ENCODE peak calls at places on chromosomes 6 and 20, in four cellular contexts. N is adrenal gland, W is Peyer's patch, A is esophagus muscularis mucosa. Y is an unnamed sample.
A peak's percentile ranks its signal among the peaks of the same experiment; 100 is the strongest.

GRCh38 chr6:151044465-151045441 is 179.3 kb downstream of the MTHFD1L start:
- DNase-seq in N (peak; percentile 32), W (no peak), A (no peak), Y (peak; percentile 93)

GRCh38 chr6:31186052-31186734 is 15.7 kb upstream of the POU5F1 start:
- DNase-seq in A (no peak), W (no peak), N (peak; percentile 28), Y (no peak)

GRCh38 chr20:35539756-35540212 is 2.1 kb upstream of the ERGIC3 start:
- DNase-seq in N (peak; percentile 24), A (no peak), W (peak; percentile 62), Y (peak; percentile 83)

GRCh38 chr6:2725999-2726567 is 24.6 kb downstream of the MYLK4 start:
- DNase-seq in W (no peak), N (peak; percentile 32), A (no peak), Y (no peak)

GRCh38 chr6:122322824-122323223 is 76.6 kb upstream of the HSF2 start:
- DNase-seq in A (no peak), N (peak; percentile 39), W (no peak), Y (no peak)

GRCh38 chr6:13402711-13403110 is 74.4 kb upstream of the TBC1D7 start:
- DNase-seq in N (no peak), A (no peak), W (no peak), Y (no peak)

GRCh38 chr20:1669304-1669703 is 11.7 kb upstream of the SIRPG start:
- DNase-seq in N (no peak), W (no peak), A (peak; percentile 37), Y (no peak)

GRCh38 chr6:16319813-16320532 is 81.6 kb downstream of the GMPR start:
- DNase-seq in N (peak; percentile 93), W (peak; percentile 56), A (no peak), Y (peak; percentile 42)

GRCh38 chr6:141552463-141552862 is 580.3 kb upstream of the GJE1 start:
- DNase-seq in W (no peak), N (no peak), A (no peak), Y (no peak)

GRCh38 chr6:37486440-37486839 is 13.3 kb downstream of the CCDC167 start:
- DNase-seq in A (no peak), N (no peak), W (no peak), Y (no peak)

GRCh38 chr20:44218441-44218840 is 7.9 kb upstream of the OSER1 start:
- DNase-seq in N (no peak), W (peak; percentile 71), A (no peak), Y (no peak)

GRCh38 chr20:41398408-41398807 is 31.8 kb upstream of the EMILIN3 start:
- DNase-seq in N (peak; percentile 22), A (no peak), W (no peak), Y (no peak)

GRCh38 chr6:161482517-161482903 is 208.6 kb upstream of the AGPAT4 start:
- DNase-seq in A (no peak), W (no peak), N (peak; percentile 4), Y (no peak)

GRCh38 chr20:35607003-35607735 is 8.5 kb upstream of the SPAG4 start:
- DNase-seq in A (no peak), N (no peak), W (no peak), Y (no peak)

GRCh38 chr20:50348118-50348517 is 157.5 kb downstream of the CEBPB start:
- DNase-seq in W (no peak), A (no peak), N (peak; percentile 77), Y (no peak)

GRCh38 chr6:131453803-131454202 is 119.2 kb upstream of the ARG1 start:
- DNase-seq in N (no peak), A (no peak), W (no peak), Y (no peak)

GRCh38 chr6:109024784-109025183 is 69.9 kb downstream of the SESN1 start:
- DNase-seq in W (no peak), N (no peak), A (no peak), Y (no peak)

GRCh38 chr20:9442858-9443257 is 71.5 kb upstream of the LAMP5 start:
- DNase-seq in A (no peak), W (no peak), N (no peak), Y (no peak)

GRCh38 chr20:44478188-44478587 is 2.5 kb downstream of the TTPAL start:
- DNase-seq in A (no peak), N (no peak), W (no peak), Y (no peak)

GRCh38 chr6:111990214-111990613 is 63.7 kb upstream of the CCN6 start:
- DNase-seq in W (no peak), A (no peak), N (no peak), Y (no peak)

GRCh38 chr6:107957165-107957908 is 671 bp downstream of the SEC63 start:
- DNase-seq in W (peak; percentile 69), A (no peak), N (peak; percentile 72), Y (peak; percentile 44)
- TF ChIP-seq POLR2A in W (no peak), A (no peak), N (peak; percentile 17), Y (peak; percentile 23)

GRCh38 chr20:33394718-33395117 is 6.6 kb downstream of the CDK5RAP1 start:
- DNase-seq in A (no peak), N (no peak), W (no peak), Y (no peak)
- TF ChIP-seq CTCF in A (no peak), N (no peak), W (no peak), Y (no peak)

GRCh38 chr20:32366380-32366779 is 8.2 kb downstream of the ASXL1 start:
- DNase-seq in N (no peak), W (no peak), A (no peak), Y (no peak)

GRCh38 chr20:32362924-32363364 is 4.8 kb downstream of the ASXL1 start:
- DNase-seq in W (no peak), A (no peak), N (no peak), Y (no peak)

GRCh38 chr20:32365560-32365959 is 7.4 kb downstream of the ASXL1 start:
- DNase-seq in N (no peak), W (no peak), A (no peak), Y (no peak)

GRCh38 chr20:32364554-32365208 is 6.5 kb downstream of the ASXL1 start:
- DNase-seq in N (no peak), A (no peak), W (no peak), Y (no peak)

GRCh38 chr20:32363492-32363891 is 5.4 kb downstream of the ASXL1 start:
- DNase-seq in N (no peak), W (no peak), A (no peak), Y (no peak)
- H3K4me1 ChIP-seq in N (peaks cover 42% of the 10 kb centered on the region), W (peaks cover 14% of the 10 kb centered on the region), A (peaks cover 52% of the 10 kb centered on the region), Y (peaks cover 65% of the 10 kb centered on the region)

GRCh38 chr6:116561377-116562018 is 7.9 kb downstream of the CALHM4 start:
- DNase-seq in N (peak; percentile 85), W (peak; percentile 70), A (no peak), Y (peak; percentile 78)

GRCh38 chr6:116564296-116564695 is 7.0 kb upstream of the RWDD1 start:
- DNase-seq in N (no peak), W (no peak), A (no peak), Y (no peak)

GRCh38 chr6:116563830-116564229 is 7.5 kb upstream of the RWDD1 start:
- DNase-seq in A (no peak), N (no peak), W (no peak), Y (no peak)

GRCh38 chr6:116562019-116562403 is 8.5 kb downstream of the CALHM4 start:
- DNase-seq in A (no peak), N (no peak), W (no peak), Y (no peak)

GRCh38 chr6:116562614-116563013 is 8.7 kb upstream of the RWDD1 start:
- DNase-seq in N (no peak), A (no peak), W (no peak), Y (no peak)
- TF ChIP-seq POLR2A in N (no peak), A (no peak), W (no peak), Y (no peak)

GRCh38 chr20:49115565-49115964 is 69.5 kb downstream of the CSE1L start:
- DNase-seq in N (no peak), A (no peak), W (no peak), Y (no peak)
- TF ChIP-seq CTCF in N (no peak), A (no peak), W (no peak), Y (no peak)

DNA sequence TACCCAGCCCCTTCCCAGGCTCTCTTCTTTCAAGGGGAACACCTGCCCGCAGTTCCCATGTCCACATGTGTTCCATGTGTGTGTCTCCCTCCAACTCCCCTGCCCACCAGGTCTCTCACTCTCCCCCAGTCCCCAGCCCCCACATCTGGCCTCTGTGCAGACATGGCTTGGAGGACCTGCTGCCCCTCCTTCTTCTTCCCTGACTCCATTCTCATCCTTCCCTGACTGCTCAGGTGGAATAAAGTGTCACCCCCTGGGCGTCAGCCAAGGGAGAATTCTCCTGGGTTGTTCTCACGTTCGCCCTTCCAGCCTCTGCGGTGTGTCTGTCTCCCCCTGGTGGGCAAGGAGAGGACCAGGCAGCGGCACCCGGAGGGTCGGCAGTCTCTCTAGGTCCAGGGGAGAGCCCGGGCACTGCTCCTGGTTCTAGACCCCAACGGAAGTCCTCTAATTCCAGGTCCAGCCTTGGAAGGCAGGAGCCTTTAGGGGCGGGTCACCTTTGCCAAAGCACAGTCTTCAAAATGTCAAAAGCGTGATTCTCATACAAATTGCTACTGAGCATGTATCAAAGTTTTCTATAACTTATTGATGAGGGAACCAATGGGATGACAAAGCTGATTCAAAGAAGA is 50.5 kb downstream of the EBF4 start:
- DNase-seq in N (peak; percentile 50), A (peak; percentile 87), W (peak; percentile 59), Y (peak; percentile 97)
- H3K4me1 ChIP-seq in N (no peaks in the 10 kb centered on the region), A (no peaks in the 10 kb centered on the region), W (peaks cover 4% of the 10 kb centered on the region), Y (peaks cover 7% of the 10 kb centered on the region)

GRCh38 chr6:27091661-27092315 is 155.7 kb upstream of the PRSS16 start:
- DNase-seq in A (no peak), W (no peak), N (no peak), Y (no peak)
- TF ChIP-seq POLR2A in A (no peak), W (no peak), N (no peak), Y (no peak)

DNA sequence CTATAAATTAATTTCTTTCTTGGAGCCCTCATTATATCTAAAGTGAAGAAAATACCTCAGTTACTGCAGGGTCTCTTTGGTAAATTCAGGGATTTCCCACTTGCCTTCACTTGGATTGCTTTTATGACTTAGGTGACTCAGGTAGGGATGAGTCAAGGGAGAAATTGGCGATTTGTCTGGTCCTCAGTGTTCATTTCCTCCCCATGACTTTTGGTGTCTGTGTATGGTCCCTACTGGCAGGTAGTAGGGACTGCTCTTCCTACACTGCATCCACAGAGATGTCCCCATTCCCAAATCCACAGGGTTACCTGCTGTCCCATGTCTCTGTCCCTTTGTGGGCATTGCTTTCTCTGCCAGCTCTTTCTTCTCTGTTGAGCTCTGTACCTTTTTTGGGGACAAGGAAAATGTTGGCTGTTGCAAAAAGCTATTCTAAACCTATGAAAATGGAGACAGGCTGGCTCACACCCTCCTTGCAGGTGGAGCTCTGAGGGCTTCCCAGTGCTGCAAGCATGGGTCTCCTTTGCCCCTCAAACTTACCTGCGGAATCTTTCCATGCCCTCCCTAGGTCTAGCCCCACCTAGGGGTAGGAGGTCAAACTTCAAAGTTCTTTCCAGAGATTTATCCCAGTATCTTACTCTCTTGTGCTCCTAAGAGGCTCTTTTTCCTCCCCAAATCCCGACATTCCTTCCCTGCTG is 211.9 kb downstream of the ZNF217 start:
- DNase-seq in A (no peak), N (no peak), W (no peak), Y (no peak)
- TF ChIP-seq CTCF in A (no peak), N (no peak), W (no peak), Y (no peak)